ENCODE peak calls at places on chromosomes 12 and 14, in five cellular contexts. E, U, R, C and D are unnamed samples.

GRCh38 chr12:47078086-47078395 is 1.4 kb upstream of the PCED1B start:
- DNase-seq in E (no peak), U (no peak), R (no peak), C (no peak), D (no peak)

GRCh38 chr12:112800183-112800582 is 8.6 kb downstream of the RPH3A start:
- DNase-seq in E (no peak), U (no peak), R (no peak), C (no peak), D (no peak)

GRCh38 chr14:101491841-101492240 is 69.5 kb upstream of the DIO3 start:
- DNase-seq in E (no peak), U (no peak), R (no peak), C (no peak), D (no peak)

GRCh38 chr12:93727195-93727811 is 50.1 kb downstream of the CRADD start:
- DNase-seq in E (peak), U (no peak), R (no peak), C (no peak), D (no peak)

GRCh38 chr14:68879841-68880575 is 87.1 kb upstream of the ZFP36L1 start:
- DNase-seq in E (no peak), U (no peak), R (no peak), C (no peak), D (no peak)

GRCh38 chr14:31441273-31442110 is 15.8 kb downstream of the DTD2 start:
- DNase-seq in E (no peak), U (peak), R (peak), C (peak), D (no peak)

GRCh38 chr14:104218361-104219180 is 80.2 kb downstream of the KIF26A start:
- DNase-seq in E (no peak), U (no peak), R (no peak), C (no peak), D (no peak)

GRCh38 chr12:112881602-112882001 is 25.2 kb upstream of the OAS1 start:
- DNase-seq in E (no peak), U (no peak), R (no peak), C (no peak), D (no peak)

GRCh38 chr12:68587448-68587873 is 23.2 kb upstream of the RAP1B start:
- DNase-seq in E (no peak), U (no peak), R (peak), C (no peak), D (no peak)

GRCh38 chr12:109743076-109743910 is 29.7 kb downstream of the FAM222A start:
- DNase-seq in E (peak), U (no peak), R (no peak), C (no peak), D (no peak)

GRCh38 chr14:21840765-21841164 is 167.1 kb upstream of the OR4E1 start:
- DNase-seq in E (no peak), U (no peak), R (no peak), C (peak), D (no peak)

GRCh38 chr14:21852061-21852664 is 178.5 kb upstream of the OR4E1 start:
- DNase-seq in E (peak), U (peak), R (no peak), C (peak), D (peak)

GRCh38 chr14:21846227-21846885 is 172.7 kb upstream of the OR4E1 start:
- DNase-seq in E (peak), U (peak), R (no peak), C (peak), D (peak)
- TF ChIP-seq CTCF in E (no peak), U (peak), R (peak), C (peak), D (peak)

DNA sequence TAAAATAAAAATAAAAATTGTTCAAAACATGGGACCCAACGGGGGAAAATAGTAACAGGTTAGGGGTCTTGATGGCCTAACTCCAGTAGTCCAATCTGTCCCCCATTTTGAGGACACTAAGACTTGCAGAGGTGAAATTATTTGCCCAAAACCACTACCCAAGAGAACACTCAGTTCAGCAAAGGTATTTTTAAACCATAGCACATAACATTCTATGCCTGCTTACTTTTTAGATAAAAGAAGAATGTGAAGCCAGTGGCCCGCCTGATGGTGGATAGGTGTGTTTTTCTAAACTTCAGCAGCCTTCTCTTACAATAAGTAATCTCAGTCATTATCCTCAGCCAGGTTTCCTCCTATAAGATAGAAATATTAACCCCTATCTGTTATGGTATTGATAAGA is 45.5 kb downstream of the ZNF641 start:
- DNase-seq in E (no peak), U (no peak), R (no peak), C (no peak), D (no peak)
- H3K4me3 ChIP-seq in E (no peak), U (no peak), R (no peak), C (no peak), D (no peak)

GRCh38 chr12:19151298-19151697 is 21.8 kb downstream of the PLEKHA5 start:
- DNase-seq in E (no peak), U (no peak), R (peak), C (no peak), D (no peak)

GRCh38 chr12:19154696-19155095 is 25.2 kb downstream of the PLEKHA5 start:
- DNase-seq in E (no peak), U (peak), R (no peak), C (no peak), D (no peak)

GRCh38 chr12:19153396-19153795 is 23.9 kb downstream of the PLEKHA5 start:
- DNase-seq in E (no peak), U (no peak), R (no peak), C (no peak), D (no peak)

GRCh38 chr12:19158909-19159308 is 29.4 kb downstream of the PLEKHA5 start:
- DNase-seq in E (no peak), U (peak), R (peak), C (no peak), D (no peak)

DNA sequence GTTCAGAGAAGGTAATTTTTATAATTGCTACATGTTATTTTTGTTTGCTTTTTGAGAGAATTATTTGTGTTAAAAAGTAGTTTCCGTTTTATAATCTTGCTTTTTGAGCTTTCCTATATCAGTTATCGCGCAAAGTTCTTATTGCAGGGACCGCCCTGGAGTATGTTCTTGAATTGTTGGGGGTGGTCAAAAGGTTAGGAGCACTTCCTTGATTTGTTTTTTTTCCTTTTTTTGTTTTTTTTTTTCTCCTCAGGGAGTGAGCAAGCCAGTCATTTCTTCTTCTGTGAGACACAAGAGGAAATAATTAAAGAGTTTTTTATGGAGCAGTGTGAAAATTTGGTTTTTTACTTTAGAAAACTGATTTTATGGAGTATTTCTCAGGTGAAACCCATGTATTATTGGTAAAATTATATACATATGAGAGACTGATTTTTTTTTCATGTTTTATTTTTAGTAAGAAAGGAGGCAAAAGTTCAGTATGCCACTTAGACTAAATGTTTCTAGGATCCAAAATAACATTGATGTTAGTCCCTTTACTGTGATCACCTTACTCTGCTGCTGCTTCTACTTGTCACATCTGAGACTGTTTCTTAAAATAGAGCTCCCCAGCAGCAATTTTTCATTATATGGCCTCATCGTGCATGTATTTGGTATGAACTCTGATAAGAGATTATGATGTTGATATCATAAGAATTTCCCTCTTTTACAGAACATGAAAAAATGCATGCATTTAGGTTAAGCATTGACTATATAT is 26.6 kb downstream of the PLEKHA5 start:
- DNase-seq in E (no peak), U (no peak), R (no peak), C (no peak), D (no peak)
- H3K27ac ChIP-seq in E (no peak), U (peak), R (no peak), C (no peak), D (peak)

DNA sequence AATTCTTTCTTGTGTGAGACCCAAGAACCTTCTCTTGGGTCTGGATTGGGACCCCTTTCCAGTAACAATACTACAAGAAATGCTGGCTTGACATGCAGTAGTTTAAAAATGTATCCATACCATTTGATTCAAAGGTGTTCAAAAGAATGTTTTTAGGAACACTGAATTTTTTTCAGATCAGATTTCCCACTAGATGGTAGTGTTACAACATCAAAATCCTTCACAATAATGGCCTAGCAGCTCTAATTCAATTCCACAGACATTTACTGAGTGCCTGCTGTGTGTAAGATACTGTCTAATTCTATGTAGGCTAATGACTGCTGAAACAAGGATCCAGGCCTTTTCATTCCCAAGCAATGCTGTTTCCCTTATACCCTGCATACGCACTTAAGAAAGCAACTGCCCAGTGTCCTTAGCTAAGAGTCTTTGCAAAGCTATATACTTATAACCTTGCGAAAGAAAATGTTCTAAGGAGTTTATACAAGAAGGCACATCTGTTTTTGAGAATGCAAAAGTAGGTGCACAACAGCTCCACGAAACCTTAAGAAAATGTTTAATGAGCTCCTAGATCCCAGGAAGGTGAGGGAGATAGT is 50.7 kb upstream of the PKP2 start:
- DNase-seq in E (no peak), U (peak), R (no peak), C (peak), D (no peak)
- TF ChIP-seq CTCF in E (no peak), U (peak), R (no peak), C (peak), D (no peak)

GRCh38 chr14:102568115-102568614 is 24.3 kb upstream of the RCOR1 start:
- DNase-seq in E (peak), U (no peak), R (no peak), C (peak), D (no peak)
- H3K4me3 ChIP-seq in E (no peak), U (no peak), R (no peak), C (no peak), D (no peak)

GRCh38 chr14:91399868-91400640 is 17.6 kb downstream of the CCDC88C start:
- DNase-seq in E (peak), U (no peak), R (no peak), C (no peak), D (no peak)

GRCh38 chr14:91403069-91403600 is 14.5 kb downstream of the CCDC88C start:
- DNase-seq in E (no peak), U (no peak), R (no peak), C (no peak), D (no peak)

GRCh38 chr14:91400696-91401095 is 16.9 kb downstream of the CCDC88C start:
- DNase-seq in E (no peak), U (peak), R (peak), C (peak), D (no peak)

GRCh38 chr14:91401751-91402150 is 15.9 kb downstream of the CCDC88C start:
- DNase-seq in E (no peak), U (no peak), R (no peak), C (no peak), D (no peak)

DNA sequence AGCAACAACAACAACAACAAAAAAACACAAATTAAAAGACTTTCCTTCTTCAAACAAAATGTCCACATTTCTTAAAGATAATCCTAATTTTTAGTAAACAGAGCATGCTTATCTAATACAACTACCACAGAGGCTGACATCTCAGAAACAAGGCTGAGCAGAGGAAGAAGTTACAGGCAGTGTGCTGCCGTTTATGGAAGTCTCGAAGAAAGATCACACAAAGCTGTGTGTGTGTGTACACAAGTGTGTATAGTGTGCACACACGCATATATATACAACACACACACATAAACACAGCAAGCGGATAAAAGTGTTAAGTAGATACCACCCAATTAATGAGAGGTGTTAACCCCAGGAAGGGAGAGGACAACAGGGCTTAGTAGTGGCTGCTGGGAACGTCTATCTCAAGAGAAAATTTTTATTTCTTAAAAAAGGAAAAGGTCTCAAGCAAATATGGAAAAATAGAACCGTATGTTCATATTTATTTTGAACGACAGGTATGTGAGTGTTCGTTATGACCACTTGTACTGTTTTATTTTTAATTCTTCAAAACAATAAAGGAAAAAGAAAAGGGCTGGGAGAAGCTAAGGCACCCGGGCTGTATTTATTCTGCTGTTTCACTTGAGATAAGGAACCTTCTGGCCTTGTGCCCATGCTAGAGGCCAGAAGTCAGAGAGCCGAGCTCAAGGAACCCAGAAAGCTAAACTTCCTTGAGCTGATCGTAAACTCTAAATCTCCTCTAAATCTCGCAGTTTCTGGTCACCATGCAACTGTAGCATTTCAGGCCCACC is 15.1 kb downstream of the CCDC88C start:
- DNase-seq in E (peak), U (peak), R (no peak), C (no peak), D (peak)
- H3K27ac ChIP-seq in E (peak), U (no peak), R (no peak), C (no peak), D (no peak)

DNA sequence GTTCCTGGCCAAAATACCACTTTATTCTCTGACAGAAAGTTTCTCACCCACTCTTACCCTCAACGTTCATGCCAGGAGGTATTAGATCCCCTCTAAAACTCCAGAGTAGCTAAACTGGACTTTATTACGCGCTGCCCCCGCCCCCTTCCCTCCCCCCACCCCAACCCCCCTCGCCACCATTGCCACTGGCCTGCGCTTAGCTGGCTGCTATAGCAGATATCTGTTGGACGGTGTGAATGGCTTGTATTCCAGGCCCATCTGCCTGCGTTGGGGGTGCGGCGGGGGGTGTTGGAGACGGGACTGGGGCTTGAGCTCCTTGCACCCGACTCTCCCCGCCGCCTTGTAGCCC is 564 bp upstream of the THTPA start:
- DNase-seq in E (no peak), U (no peak), R (no peak), C (no peak), D (no peak)
- TF ChIP-seq CTCF in E (no peak), U (no peak), R (no peak), C (no peak), D (no peak)

GRCh38 chr12:115599251-115599811 is 678.2 kb downstream of the MED13L start:
- DNase-seq in E (no peak), U (peak), R (peak), C (no peak), D (no peak)
- H3K4me3 ChIP-seq in E (peak), U (no peak), R (peak), C (no peak), D (peak)

GRCh38 chr12:74646831-74647230 is 109.2 kb downstream of the ATXN7L3B start:
- DNase-seq in E (no peak), U (peak), R (no peak), C (peak), D (no peak)
- H3K27ac ChIP-seq in E (no peak), U (no peak), R (no peak), C (no peak), D (no peak)